ENCODE peak calls at places on chromosomes 11 and 22, in nine cellular contexts. L, W, N, M, H, I, D, Z and V are unnamed samples.

GRCh38 chr22:19469421-19469820 is 9.6 kb downstream of the UFD1 start:
- DNase-seq in D (no peak), W (no peak), H (no peak), I (no peak), Z (no peak), N (no peak), M (no peak), L (no peak), V (no peak)

GRCh38 chr11:114889464-114890065 is 211.2 kb downstream of the NXPE2 start:
- DNase-seq in L (no peak), Z (no peak), D (no peak), M (no peak), H (no peak), I (no peak), W (no peak), N (no peak), V (no peak)

GRCh38 chr11:44010789-44011251 is 37.0 kb upstream of the ACCSL start:
- DNase-seq in H (no peak), I (no peak), Z (no peak), L (no peak), N (no peak), W (no peak), M (no peak), D (no peak), V (no peak)

GRCh38 chr11:122367809-122368231 is 251.8 kb upstream of the BLID start:
- DNase-seq in I (no peak), W (peak), H (no peak), L (no peak), N (no peak), Z (no peak), D (no peak), M (no peak), V (no peak)

GRCh38 chr11:17208257-17208999 is 642 bp upstream of the PIK3C2A start:
- DNase-seq in M (peak), N (peak), D (peak), Z (peak), L (no peak), H (no peak), I (peak), W (peak), V (peak)

GRCh38 chr22:19643448-19644313 is 70.6 kb upstream of the SEPTIN5 start:
- DNase-seq in Z (no peak), N (no peak), H (no peak), W (no peak), M (no peak), L (no peak), D (no peak), I (no peak), V (no peak)

GRCh38 chr22:24592846-24593809 is at the start of gene LRRC75B:
- DNase-seq in Z (peak), W (peak), D (peak), I (peak), H (peak), N (peak), L (peak), M (peak), V (peak)

GRCh38 chr11:33005175-33005574 is 10.5 kb upstream of the DEPDC7 start:
- DNase-seq in M (no peak), I (no peak), N (no peak), L (no peak), Z (no peak), W (no peak), H (no peak), D (no peak), V (no peak)

GRCh38 chr11:129143335-129143734 is 48.8 kb downstream of the ARHGAP32 start:
- DNase-seq in M (no peak), D (no peak), W (peak), I (peak), N (peak), L (peak), Z (peak), H (peak), V (no peak)

GRCh38 chr11:44760477-44760872 is 33.7 kb downstream of the TSPAN18 start:
- DNase-seq in M (no peak), D (no peak), Z (no peak), N (no peak), H (no peak), L (no peak), I (no peak), W (no peak), V (no peak)

GRCh38 chr11:68312117-68312779 is at the start of gene LRP5:
- DNase-seq in N (peak), H (no peak), Z (peak), W (no peak), D (peak), I (peak), L (peak), M (no peak), V (peak)

GRCh38 chr11:60118333-60118732 is 29.9 kb downstream of the MS4A2 start:
- DNase-seq in L (no peak), M (no peak), W (no peak), I (no peak), N (no peak), Z (no peak), H (no peak), D (no peak), V (no peak)

GRCh38 chr22:45290410-45290936 is 5.7 kb downstream of the UPK3A start:
- DNase-seq in I (peak), Z (peak), W (peak), N (no peak), M (peak), H (peak), D (no peak), L (peak), V (no peak)